ENCODE peak calls at places on chromosomes 16 and 17, in seven cellular contexts. One of them, this sample, is unnamed.

GRCh38 chr17:28113269-28113668 is 70.8 kb downstream of the NLK start:
- DNase-seq in ovary: no peak
- DNase-seq in tibial nerve: no peak
- DNase-seq in A549: no peak
- DNase-seq in K562: no peak
- DNase-seq in transverse colon: no peak
- DNase-seq in sigmoid colon: no peak
- DNase-seq in this sample: no peak

GRCh38 chr16:82657239-82657638 is 30.5 kb downstream of the CDH13 start:
- DNase-seq in ovary: no peak
- DNase-seq in transverse colon: no peak
- DNase-seq in tibial nerve: no peak
- DNase-seq in sigmoid colon: no peak
- DNase-seq in K562: no peak
- DNase-seq in A549: no peak
- DNase-seq in this sample: no peak

GRCh38 chr17:55606431-55606830 is 95.2 kb upstream of the SMIM36 start:
- DNase-seq in tibial nerve: no peak
- DNase-seq in transverse colon: no peak
- DNase-seq in sigmoid colon: no peak
- DNase-seq in ovary: no peak
- DNase-seq in K562: no peak
- DNase-seq in A549: no peak
- DNase-seq in this sample: no peak

GRCh38 chr17:57486416-57486815 is 230.1 kb downstream of the MSI2 start:
- DNase-seq in sigmoid colon: no peak
- DNase-seq in transverse colon: no peak
- DNase-seq in tibial nerve: no peak
- DNase-seq in A549: no peak
- DNase-seq in K562: no peak
- DNase-seq in ovary: no peak
- DNase-seq in this sample: no peak

GRCh38 chr16:70573451-70574121 is 50.0 kb downstream of the SF3B3 start:
- DNase-seq in A549: no peak
- DNase-seq in sigmoid colon: peak; percentile 83
- DNase-seq in tibial nerve: no peak
- DNase-seq in transverse colon: no peak
- DNase-seq in ovary: no peak
- DNase-seq in K562: no peak
- DNase-seq in this sample: no peak

GRCh38 chr16:57517397-57518367 is 18.7 kb downstream of the CCDC102A start:
- DNase-seq in ovary: no peak
- DNase-seq in K562: no peak
- DNase-seq in tibial nerve: no peak
- DNase-seq in sigmoid colon: no peak
- DNase-seq in transverse colon: no peak
- DNase-seq in A549: no peak
- DNase-seq in this sample: no peak

GRCh38 chr16:87344931-87345631 is 27.9 kb upstream of the C16orf95 start:
- DNase-seq in transverse colon: peak; percentile 67
- DNase-seq in tibial nerve: no peak
- DNase-seq in sigmoid colon: no peak
- DNase-seq in ovary: no peak
- DNase-seq in K562: no peak
- DNase-seq in A549: no peak
- DNase-seq in this sample: no peak

GRCh38 chr16:53445534-53445933 is 11.3 kb downstream of the RBL2 start:
- DNase-seq in transverse colon: no peak
- DNase-seq in ovary: no peak
- DNase-seq in A549: no peak
- DNase-seq in K562: no peak
- DNase-seq in tibial nerve: no peak
- DNase-seq in sigmoid colon: no peak
- DNase-seq in this sample: no peak

GRCh38 chr17:7992516-7992915 is 9.9 kb upstream of the GUCY2D start:
- DNase-seq in transverse colon: no peak
- DNase-seq in tibial nerve: no peak
- DNase-seq in K562: no peak
- DNase-seq in sigmoid colon: peak; percentile 0
- DNase-seq in ovary: no peak
- DNase-seq in A549: no peak
- DNase-seq in this sample: no peak

GRCh38 chr17:12996357-12996756 is 21.5 kb downstream of the ELAC2 start:
- DNase-seq in A549: no peak
- DNase-seq in sigmoid colon: peak; percentile 33
- DNase-seq in tibial nerve: no peak
- DNase-seq in transverse colon: no peak
- DNase-seq in ovary: no peak
- DNase-seq in K562: no peak
- DNase-seq in this sample: no peak

GRCh38 chr16:14102925-14103720 is 32.0 kb downstream of the MRTFB start:
- DNase-seq in tibial nerve: no peak
- DNase-seq in K562: no peak
- DNase-seq in A549: no peak
- DNase-seq in ovary: no peak
- DNase-seq in transverse colon: no peak
- DNase-seq in sigmoid colon: no peak
- DNase-seq in this sample: no peak

GRCh38 chr17:62565817-62566216 is 61.7 kb upstream of the MRC2 start:
- DNase-seq in transverse colon: no peak
- DNase-seq in K562: no peak
- DNase-seq in ovary: no peak
- DNase-seq in sigmoid colon: no peak
- DNase-seq in A549: peak; percentile 42
- DNase-seq in tibial nerve: no peak
- DNase-seq in this sample: no peak

GRCh38 chr16:946048-946395 is 24.8 kb downstream of the LMF1 start:
- DNase-seq in sigmoid colon: no peak
- DNase-seq in K562: no peak
- DNase-seq in ovary: no peak
- DNase-seq in A549: no peak
- DNase-seq in transverse colon: no peak
- DNase-seq in tibial nerve: no peak
- DNase-seq in this sample: no peak

GRCh38 chr16:73064996-73065349 is 17.0 kb upstream of the ZFHX3 start:
- DNase-seq in transverse colon: no peak
- DNase-seq in ovary: no peak
- DNase-seq in tibial nerve: no peak
- DNase-seq in A549: no peak
- DNase-seq in K562: no peak
- DNase-seq in sigmoid colon: peak; percentile 74
- DNase-seq in this sample: no peak

GRCh38 chr17:2929881-2930533 is 133.4 kb downstream of the OR1D5 start:
- DNase-seq in tibial nerve: no peak
- DNase-seq in transverse colon: peak; percentile 60
- DNase-seq in sigmoid colon: no peak
- DNase-seq in K562: peak; percentile 30
- DNase-seq in A549: peak; percentile 83
- DNase-seq in ovary: no peak
- DNase-seq in this sample: no peak
- TF ChIP-seq CTCF in tibial nerve: peak; percentile 21
- TF ChIP-seq CTCF in transverse colon: peak; percentile 76
- TF ChIP-seq CTCF in sigmoid colon: no peak
- TF ChIP-seq CTCF in K562: peak; percentile 55
- TF ChIP-seq CTCF in A549: peak; percentile 89
- TF ChIP-seq CTCF in ovary: no peak
- TF ChIP-seq CTCF in this sample: peak; percentile 59

GRCh38 chr17:50360716-50361115 is 12.3 kb downstream of the MRPL27 start:
- DNase-seq in ovary: no peak
- DNase-seq in sigmoid colon: peak; percentile 34
- DNase-seq in transverse colon: no peak
- DNase-seq in K562: no peak
- DNase-seq in A549: no peak
- DNase-seq in tibial nerve: no peak
- DNase-seq in this sample: no peak

GRCh38 chr17:50359998-50360461 is 13.0 kb downstream of the MRPL27 start:
- DNase-seq in sigmoid colon: peak; percentile 61
- DNase-seq in transverse colon: no peak
- DNase-seq in tibial nerve: no peak
- DNase-seq in A549: no peak
- DNase-seq in K562: no peak
- DNase-seq in ovary: no peak
- DNase-seq in this sample: peak; percentile 74

GRCh38 chr17:50358177-50358576 is 12.3 kb downstream of the XYLT2 start:
- DNase-seq in transverse colon: no peak
- DNase-seq in tibial nerve: no peak
- DNase-seq in sigmoid colon: peak; percentile 46
- DNase-seq in K562: no peak
- DNase-seq in ovary: no peak
- DNase-seq in A549: no peak
- DNase-seq in this sample: peak; percentile 73

GRCh38 chr17:50356892-50357510 is 11.1 kb downstream of the XYLT2 start:
- DNase-seq in K562: no peak
- DNase-seq in sigmoid colon: peak; percentile 46
- DNase-seq in A549: no peak
- DNase-seq in transverse colon: no peak
- DNase-seq in ovary: no peak
- DNase-seq in tibial nerve: no peak
- DNase-seq in this sample: peak; percentile 56

GRCh38 chr17:50359005-50359699 is 13.2 kb downstream of the XYLT2 start:
- DNase-seq in tibial nerve: no peak
- DNase-seq in K562: no peak
- DNase-seq in transverse colon: no peak
- DNase-seq in A549: no peak
- DNase-seq in sigmoid colon: peak; percentile 63
- DNase-seq in ovary: no peak
- DNase-seq in this sample: no peak
- TF ChIP-seq EP300 in tibial nerve: no peak
- TF ChIP-seq EP300 in K562: no peak
- TF ChIP-seq EP300 in transverse colon: no peak
- TF ChIP-seq EP300 in A549: no peak
- TF ChIP-seq EP300 in sigmoid colon: no peak
- TF ChIP-seq EP300 in ovary: no peak
- TF ChIP-seq EP300 in this sample: no peak

GRCh38 chr16:84303023-84303422 is 8.3 kb downstream of the WFDC1 start:
- DNase-seq in ovary: no peak
- DNase-seq in transverse colon: peak; percentile 29
- DNase-seq in A549: no peak
- DNase-seq in sigmoid colon: peak; percentile 90
- DNase-seq in K562: no peak
- DNase-seq in tibial nerve: no peak
- DNase-seq in this sample: no peak
- TF ChIP-seq CTCF in ovary: no peak
- TF ChIP-seq CTCF in transverse colon: no peak
- TF ChIP-seq CTCF in A549: no peak
- TF ChIP-seq CTCF in sigmoid colon: no peak
- TF ChIP-seq CTCF in K562: no peak
- TF ChIP-seq CTCF in tibial nerve: no peak
- TF ChIP-seq CTCF in this sample: no peak

GRCh38 chr17:81287741-81288430 is 7.2 kb downstream of the SLC38A10 start:
- DNase-seq in sigmoid colon: no peak
- DNase-seq in A549: no peak
- DNase-seq in ovary: no peak
- DNase-seq in transverse colon: no peak
- DNase-seq in tibial nerve: no peak
- DNase-seq in K562: no peak
- DNase-seq in this sample: no peak
- TF ChIP-seq EP300 in sigmoid colon: no peak
- TF ChIP-seq EP300 in A549: no peak
- TF ChIP-seq EP300 in ovary: no peak
- TF ChIP-seq EP300 in transverse colon: no peak
- TF ChIP-seq EP300 in tibial nerve: no peak
- TF ChIP-seq EP300 in K562: no peak
- TF ChIP-seq EP300 in this sample: no peak

GRCh38 chr17:39107141-39107540 is 44.3 kb downstream of the PLXDC1 start:
- DNase-seq in K562: no peak
- DNase-seq in tibial nerve: no peak
- DNase-seq in A549: no peak
- DNase-seq in transverse colon: no peak
- DNase-seq in ovary: no peak
- DNase-seq in sigmoid colon: no peak
- DNase-seq in this sample: no peak

GRCh38 chr17:39108976-39109375 is 42.5 kb downstream of the PLXDC1 start:
- DNase-seq in A549: no peak
- DNase-seq in ovary: no peak
- DNase-seq in transverse colon: no peak
- DNase-seq in K562: no peak
- DNase-seq in sigmoid colon: no peak
- DNase-seq in tibial nerve: no peak
- DNase-seq in this sample: no peak

GRCh38 chr17:39110435-39111136 is 40.9 kb downstream of the PLXDC1 start:
- DNase-seq in K562: no peak
- DNase-seq in ovary: no peak
- DNase-seq in transverse colon: no peak
- DNase-seq in sigmoid colon: no peak
- DNase-seq in A549: no peak
- DNase-seq in tibial nerve: no peak
- DNase-seq in this sample: no peak

GRCh38 chr17:39105705-39106104 is 45.7 kb downstream of the PLXDC1 start:
- DNase-seq in A549: no peak
- DNase-seq in sigmoid colon: no peak
- DNase-seq in transverse colon: no peak
- DNase-seq in K562: no peak
- DNase-seq in ovary: no peak
- DNase-seq in tibial nerve: no peak
- DNase-seq in this sample: no peak

GRCh38 chr17:39107973-39108372 is 43.5 kb downstream of the PLXDC1 start:
- DNase-seq in A549: no peak
- DNase-seq in transverse colon: no peak
- DNase-seq in tibial nerve: no peak
- DNase-seq in ovary: no peak
- DNase-seq in K562: peak; percentile 15
- DNase-seq in sigmoid colon: no peak
- DNase-seq in this sample: no peak
- TF ChIP-seq CTCF in A549: no peak
- TF ChIP-seq CTCF in transverse colon: no peak
- TF ChIP-seq CTCF in tibial nerve: no peak
- TF ChIP-seq CTCF in ovary: no peak
- TF ChIP-seq CTCF in K562: peak; percentile 27
- TF ChIP-seq CTCF in sigmoid colon: no peak
- TF ChIP-seq CTCF in this sample: no peak

GRCh38 chr17:44344939-44345496 is at the start of gene GRN:
- DNase-seq in A549: peak; percentile 100
- DNase-seq in tibial nerve: peak; percentile 93
- DNase-seq in ovary: peak; percentile 91
- DNase-seq in transverse colon: peak; percentile 95
- DNase-seq in K562: peak; percentile 96
- DNase-seq in sigmoid colon: peak; percentile 98
- DNase-seq in this sample: peak; percentile 97
- TF ChIP-seq EP300 in A549: no peak
- TF ChIP-seq EP300 in tibial nerve: peak; percentile 66
- TF ChIP-seq EP300 in ovary: no peak
- TF ChIP-seq EP300 in transverse colon: no peak
- TF ChIP-seq EP300 in K562: peak; percentile 28
- TF ChIP-seq EP300 in sigmoid colon: no peak
- TF ChIP-seq EP300 in this sample: no peak

GRCh38 chr16:21283521-21284289 is 5.6 kb upstream of the CRYM start:
- DNase-seq in sigmoid colon: peak; percentile 75
- DNase-seq in ovary: peak; percentile 47
- DNase-seq in transverse colon: peak; percentile 56
- DNase-seq in tibial nerve: peak; percentile 16
- DNase-seq in A549: peak; percentile 56
- DNase-seq in K562: peak; percentile 26
- DNase-seq in this sample: no peak
- TF ChIP-seq CTCF in sigmoid colon: no peak
- TF ChIP-seq CTCF in ovary: no peak
- TF ChIP-seq CTCF in transverse colon: peak; percentile 45
- TF ChIP-seq CTCF in tibial nerve: no peak
- TF ChIP-seq CTCF in A549: peak; percentile 47
- TF ChIP-seq CTCF in K562: no peak
- TF ChIP-seq CTCF in this sample: no peak

GRCh38 chr17:76691379-76692191 is 19.2 kb downstream of the MXRA7 start:
- DNase-seq in transverse colon: no peak
- DNase-seq in ovary: no peak
- DNase-seq in A549: no peak
- DNase-seq in tibial nerve: no peak
- DNase-seq in sigmoid colon: no peak
- DNase-seq in K562: no peak
- DNase-seq in this sample: no peak
- TF ChIP-seq EP300 in transverse colon: no peak
- TF ChIP-seq EP300 in ovary: no peak
- TF ChIP-seq EP300 in A549: no peak
- TF ChIP-seq EP300 in tibial nerve: no peak
- TF ChIP-seq EP300 in sigmoid colon: no peak
- TF ChIP-seq EP300 in K562: no peak
- TF ChIP-seq EP300 in this sample: no peak

This sample was measured in suprapubic skin.